ENCODE peak calls at places on chromosomes 11 and 22, in five cellular contexts. One of them, this sample, is unnamed.

GRCh38 chr11:102985850-102986249 is 30.3 kb upstream of the MMP13 start:
- DNase-seq in IMR-90: no peak
- DNase-seq in GM12878: no peak
- DNase-seq in A549: no peak
- DNase-seq in K562: no peak
- DNase-seq in this sample: no peak

GRCh38 chr22:50270302-50271010 is at the start of gene MAPK11:
- DNase-seq in GM12878: no peak
- DNase-seq in A549: peak
- DNase-seq in K562: peak
- DNase-seq in IMR-90: peak
- DNase-seq in this sample: peak

GRCh38 chr11:104967493-104968364 is 645 bp downstream of the CASP4 start:
- DNase-seq in IMR-90: peak
- DNase-seq in GM12878: no peak
- DNase-seq in K562: no peak
- DNase-seq in A549: no peak
- DNase-seq in this sample: no peak

GRCh38 chr11:84097186-84097585 is 811.0 kb upstream of the CCDC90B start:
- DNase-seq in A549: no peak
- DNase-seq in GM12878: no peak
- DNase-seq in IMR-90: no peak
- DNase-seq in K562: no peak
- DNase-seq in this sample: no peak

GRCh38 chr11:122202161-122202950 is 86.3 kb upstream of the BLID start:
- DNase-seq in IMR-90: peak
- DNase-seq in A549: peak
- DNase-seq in K562: no peak
- DNase-seq in GM12878: no peak
- DNase-seq in this sample: peak

GRCh38 chr22:31753005-31753633 is 700 bp upstream of the DEPDC5 start:
- DNase-seq in GM12878: no peak
- DNase-seq in A549: peak
- DNase-seq in K562: peak
- DNase-seq in IMR-90: no peak
- DNase-seq in this sample: peak

GRCh38 chr11:33769542-33769941 is 4.8 kb downstream of the FBXO3 start:
- DNase-seq in A549: no peak
- DNase-seq in GM12878: no peak
- DNase-seq in IMR-90: no peak
- DNase-seq in K562: no peak
- DNase-seq in this sample: no peak

GRCh38 chr11:59207988-59208432 is 4.7 kb downstream of the MPEG1 start:
- DNase-seq in IMR-90: peak
- DNase-seq in K562: peak
- DNase-seq in A549: peak
- DNase-seq in GM12878: peak
- DNase-seq in this sample: peak

GRCh38 chr11:122486793-122487495 is 168.6 kb upstream of the UBASH3B start:
- DNase-seq in K562: no peak
- DNase-seq in IMR-90: peak
- DNase-seq in GM12878: no peak
- DNase-seq in A549: peak
- DNase-seq in this sample: no peak

GRCh38 chr11:73963861-73964260 is 13.0 kb downstream of the DNAJB13 start:
- DNase-seq in IMR-90: no peak
- DNase-seq in GM12878: no peak
- DNase-seq in K562: no peak
- DNase-seq in A549: no peak
- DNase-seq in this sample: no peak

GRCh38 chr22:26599505-26599904 is 9.6 kb upstream of the TPST2 start:
- DNase-seq in GM12878: no peak
- DNase-seq in A549: no peak
- DNase-seq in IMR-90: no peak
- DNase-seq in K562: no peak
- DNase-seq in this sample: peak

GRCh38 chr11:28526406-28526751 is 418.2 kb downstream of the METTL15 start:
- DNase-seq in A549: peak
- DNase-seq in GM12878: no peak
- DNase-seq in IMR-90: peak
- DNase-seq in K562: no peak
- DNase-seq in this sample: no peak

GRCh38 chr11:9066432-9066925 is 24.9 kb downstream of the SCUBE2 start:
- DNase-seq in GM12878: no peak
- DNase-seq in IMR-90: no peak
- DNase-seq in K562: no peak
- DNase-seq in A549: no peak
- DNase-seq in this sample: peak

GRCh38 chr22:46064966-46065666 is 85.2 kb upstream of the PPARA start:
- DNase-seq in GM12878: no peak
- DNase-seq in A549: no peak
- DNase-seq in IMR-90: no peak
- DNase-seq in K562: no peak
- DNase-seq in this sample: no peak

GRCh38 chr11:882593-882992 is 28.0 kb downstream of the CHID1 start:
- DNase-seq in IMR-90: no peak
- DNase-seq in A549: no peak
- DNase-seq in GM12878: no peak
- DNase-seq in K562: no peak
- DNase-seq in this sample: no peak

GRCh38 chr11:116928102-116928777 is 90.8 kb upstream of the APOA1 start:
- DNase-seq in GM12878: peak
- DNase-seq in A549: no peak
- DNase-seq in K562: no peak
- DNase-seq in IMR-90: no peak
- DNase-seq in this sample: no peak

GRCh38 chr11:77113382-77114088 is 10.9 kb downstream of the OMP start:
- DNase-seq in IMR-90: peak
- DNase-seq in K562: peak
- DNase-seq in GM12878: no peak
- DNase-seq in A549: peak
- DNase-seq in this sample: peak

GRCh38 chr11:122317337-122317736 is 201.3 kb upstream of the BLID start:
- DNase-seq in A549: no peak
- DNase-seq in GM12878: no peak
- DNase-seq in K562: no peak
- DNase-seq in IMR-90: peak
- DNase-seq in this sample: no peak

GRCh38 chr11:12079726-12080556 is 30.4 kb upstream of the MICAL2 start:
- DNase-seq in K562: no peak
- DNase-seq in IMR-90: peak
- DNase-seq in A549: peak
- DNase-seq in GM12878: no peak
- DNase-seq in this sample: no peak

GRCh38 chr11:11963842-11964773 is 44.3 kb downstream of the DKK3 start:
- DNase-seq in GM12878: no peak
- DNase-seq in IMR-90: no peak
- DNase-seq in A549: no peak
- DNase-seq in K562: no peak
- DNase-seq in this sample: no peak

GRCh38 chr11:90171359-90171758 is 36.9 kb downstream of the NAALAD2 start:
- DNase-seq in GM12878: no peak
- DNase-seq in IMR-90: no peak
- DNase-seq in K562: no peak
- DNase-seq in A549: no peak
- DNase-seq in this sample: no peak

GRCh38 chr22:42368379-42369249 is 63.6 kb downstream of the NFAM1 start:
- DNase-seq in IMR-90: no peak
- DNase-seq in A549: no peak
- DNase-seq in K562: no peak
- DNase-seq in GM12878: no peak
- DNase-seq in this sample: no peak

GRCh38 chr11:112610494-112610893 is 349.8 kb upstream of the PLET1 start:
- DNase-seq in A549: no peak
- DNase-seq in K562: no peak
- DNase-seq in IMR-90: no peak
- DNase-seq in GM12878: no peak
- DNase-seq in this sample: no peak

GRCh38 chr22:19085233-19086043 is 36.8 kb downstream of the DGCR2 start:
- DNase-seq in IMR-90: peak
- DNase-seq in K562: peak
- DNase-seq in GM12878: peak
- DNase-seq in A549: peak
- DNase-seq in this sample: peak

GRCh38 chr11:72543849-72544535 is 109.7 kb upstream of the CLPB start:
- DNase-seq in GM12878: no peak
- DNase-seq in IMR-90: no peak
- DNase-seq in K562: no peak
- DNase-seq in A549: no peak
- DNase-seq in this sample: peak

GRCh38 chr11:473975-474785 is 24.1 kb downstream of the PTDSS2 start:
- DNase-seq in A549: no peak
- DNase-seq in IMR-90: no peak
- DNase-seq in K562: no peak
- DNase-seq in GM12878: no peak
- DNase-seq in this sample: no peak

GRCh38 chr22:37930270-37930951 is 23.0 kb downstream of the C22orf23 start:
- DNase-seq in K562: no peak
- DNase-seq in IMR-90: peak
- DNase-seq in A549: peak
- DNase-seq in GM12878: no peak
- DNase-seq in this sample: peak

GRCh38 chr11:80157447-80157846 is 716.6 kb upstream of the TENM4 start:
- DNase-seq in GM12878: no peak
- DNase-seq in IMR-90: no peak
- DNase-seq in K562: no peak
- DNase-seq in A549: no peak
- DNase-seq in this sample: no peak

GRCh38 chr11:80156062-80156461 is 715.2 kb upstream of the TENM4 start:
- DNase-seq in A549: no peak
- DNase-seq in GM12878: no peak
- DNase-seq in K562: no peak
- DNase-seq in IMR-90: no peak
- DNase-seq in this sample: no peak

GRCh38 chr11:80155412-80156017 is 714.7 kb upstream of the TENM4 start:
- DNase-seq in A549: peak
- DNase-seq in IMR-90: peak
- DNase-seq in K562: peak
- DNase-seq in GM12878: no peak
- DNase-seq in this sample: peak
- TF ChIP-seq RCOR1 in A549: no peak
- TF ChIP-seq RCOR1 in IMR-90: no peak
- TF ChIP-seq RCOR1 in K562: no peak
- TF ChIP-seq RCOR1 in GM12878: no peak
- TF ChIP-seq RCOR1 in this sample: no peak

GRCh38 chr11:113859665-113860064 is 15.7 kb downstream of the USP28 start:
- DNase-seq in K562: no peak
- DNase-seq in IMR-90: no peak
- DNase-seq in GM12878: no peak
- DNase-seq in A549: no peak
- DNase-seq in this sample: no peak

GRCh38 chr11:113864410-113864809 is 11.0 kb downstream of the USP28 start:
- DNase-seq in IMR-90: no peak
- DNase-seq in A549: no peak
- DNase-seq in K562: no peak
- DNase-seq in GM12878: no peak
- DNase-seq in this sample: no peak

GRCh38 chr11:113865873-113866272 is 9.5 kb downstream of the USP28 start:
- DNase-seq in A549: no peak
- DNase-seq in K562: no peak
- DNase-seq in IMR-90: no peak
- DNase-seq in GM12878: no peak
- DNase-seq in this sample: no peak

GRCh38 chr11:113856966-113857759 is 18.2 kb downstream of the USP28 start:
- DNase-seq in K562: no peak
- DNase-seq in GM12878: no peak
- DNase-seq in IMR-90: no peak
- DNase-seq in A549: no peak
- DNase-seq in this sample: no peak

DNA sequence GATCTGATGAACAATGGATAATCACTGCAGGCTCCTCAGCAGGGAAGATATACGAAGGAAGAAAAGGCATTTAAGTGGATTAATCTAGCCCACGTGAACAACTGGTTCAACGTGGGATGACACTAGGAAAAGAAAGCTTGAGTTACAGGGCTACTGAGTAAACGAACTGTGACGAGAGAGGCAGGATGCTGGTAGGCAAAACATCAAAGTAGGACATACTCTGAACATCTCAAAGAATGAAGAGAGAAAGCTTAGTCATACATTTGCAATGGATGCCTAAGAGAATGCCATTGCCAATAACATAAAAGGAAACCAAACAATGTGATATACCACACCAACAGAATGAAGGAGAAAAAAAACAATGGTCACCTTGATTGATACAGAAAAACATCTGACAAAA is 12.9 kb downstream of the USP28 start:
- DNase-seq in A549: peak
- DNase-seq in GM12878: no peak
- DNase-seq in K562: no peak
- DNase-seq in IMR-90: peak
- DNase-seq in this sample: no peak
- TF ChIP-seq RCOR1 in A549: no peak
- TF ChIP-seq RCOR1 in GM12878: no peak
- TF ChIP-seq RCOR1 in K562: no peak
- TF ChIP-seq RCOR1 in IMR-90: no peak
- TF ChIP-seq RCOR1 in this sample: no peak

DNA sequence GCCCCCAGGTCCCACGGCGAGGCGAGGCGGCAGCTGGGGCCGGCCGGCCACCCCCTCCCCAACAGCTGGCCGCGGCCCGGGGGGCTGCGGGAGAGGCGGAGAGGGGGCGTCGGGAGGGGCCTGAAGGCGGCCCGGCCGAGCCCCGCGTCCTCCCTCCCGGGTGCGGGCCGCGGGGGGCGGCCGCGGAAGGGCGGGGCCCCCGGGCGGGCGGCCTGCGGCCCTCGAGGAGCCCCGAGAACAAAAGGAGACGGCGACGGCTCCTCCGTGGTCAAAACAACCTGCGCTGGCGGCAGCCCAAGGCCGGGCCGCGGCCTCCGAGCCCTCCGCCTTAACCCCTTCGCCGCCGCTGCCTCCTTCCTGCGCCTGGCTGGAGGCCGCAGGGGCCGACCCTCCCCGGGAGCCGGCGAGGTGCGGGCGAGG is 2.4 kb downstream of the PDGFB start:
- DNase-seq in K562: no peak
- DNase-seq in A549: no peak
- DNase-seq in GM12878: no peak
- DNase-seq in IMR-90: no peak
- DNase-seq in this sample: peak
- TF ChIP-seq RCOR1 in K562: no peak
- TF ChIP-seq RCOR1 in A549: no peak
- TF ChIP-seq RCOR1 in GM12878: no peak
- TF ChIP-seq RCOR1 in IMR-90: no peak
- TF ChIP-seq RCOR1 in this sample: no peak

DNA sequence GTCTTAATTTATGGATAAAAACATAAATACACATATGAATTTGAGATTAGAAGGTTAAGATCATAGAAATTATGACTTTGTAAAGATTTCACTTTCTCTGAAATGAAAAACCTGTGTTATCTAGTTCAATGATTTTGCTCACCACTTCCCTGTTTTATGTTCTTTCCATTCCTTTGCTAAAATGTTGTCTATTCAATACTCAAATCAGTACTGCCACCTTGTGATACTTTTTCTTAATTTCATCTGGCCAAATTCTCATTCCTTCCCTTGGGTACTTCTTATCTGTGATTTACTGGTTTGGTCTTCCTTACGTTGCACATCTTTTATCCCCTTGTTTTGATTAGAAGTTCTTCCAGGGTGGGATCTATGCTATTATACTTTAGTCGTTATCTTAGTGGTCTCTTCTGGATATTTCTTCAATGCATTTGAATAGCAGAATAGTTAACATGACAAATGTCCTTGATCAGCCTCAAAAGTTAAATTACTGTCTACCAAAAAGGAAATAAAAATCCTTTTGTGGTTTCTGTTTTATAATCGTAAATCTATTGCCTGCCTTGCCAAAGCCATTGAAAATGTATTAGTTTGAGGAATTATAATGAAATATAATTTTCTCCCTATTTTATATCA is 197.0 kb downstream of the PGR start:
- DNase-seq in IMR-90: peak
- DNase-seq in GM12878: no peak
- DNase-seq in K562: peak
- DNase-seq in A549: peak
- DNase-seq in this sample: peak
- TF ChIP-seq RCOR1 in IMR-90: no peak
- TF ChIP-seq RCOR1 in GM12878: no peak
- TF ChIP-seq RCOR1 in K562: no peak
- TF ChIP-seq RCOR1 in A549: no peak
- TF ChIP-seq RCOR1 in this sample: no peak

This sample was measured in SK-N-SH.